ENCODE peak calls at places on chromosomes 3 and 15, in six cellular contexts. Y is GM06990; P is stimulated activated naive CD4-positive, alpha-beta T cell; Q is fibroblast of pulmonary artery; Z is bronchial epithelial cell; C is NCI-H146. S is an unnamed sample.

GRCh38 chr3:38554127-38554827 is 58.1 kb downstream of the EXOG start:
- DNase-seq in Z (no peak), P (no peak), C (no peak), Y (no peak), Q (no peak), S (no peak)

GRCh38 chr15:88036154-88036839 is 220.2 kb downstream of the NTRK3 start:
- DNase-seq in Y (no peak), Z (no peak), Q (no peak), P (no peak), C (no peak), S (no peak)

GRCh38 chr3:13316603-13317002 is 103.5 kb downstream of the NUP210 start:
- DNase-seq in Y (no peak), P (no peak), Z (no peak), Q (no peak), C (no peak), S (no peak)

GRCh38 chr15:42159381-42160015 is 3.1 kb upstream of the PLA2G4F start:
- DNase-seq in Y (no peak), C (no peak), Q (no peak), Z (no peak), P (no peak), S (no peak)

GRCh38 chr15:28118083-28118482 is 19.0 kb upstream of the OCA2 start:
- DNase-seq in Z (no peak), Y (no peak), Q (no peak), C (no peak), P (no peak), S (no peak)

GRCh38 chr3:128100638-128101037 is 23.0 kb downstream of the RUVBL1 start:
- DNase-seq in P (no peak), C (no peak), Z (no peak), Y (no peak), Q (no peak), S (no peak)

GRCh38 chr15:51736069-51736468 is 1.4 kb downstream of the LYSMD2 start:
- DNase-seq in C (no peak), Q (no peak), Y (peak), P (no peak), Z (peak), S (peak)

GRCh38 chr3:116757310-116757709 is 47.7 kb downstream of the TUSC7 start:
- DNase-seq in C (no peak), P (no peak), Q (no peak), Z (no peak), Y (no peak), S (no peak)

GRCh38 chr3:29665688-29666087 is 384.8 kb downstream of the RBMS3 start:
- DNase-seq in P (no peak), Z (no peak), Q (no peak), C (no peak), Y (no peak), S (no peak)

GRCh38 chr3:161423911-161424522 is 52.7 kb upstream of the SPTSSB start:
- DNase-seq in P (no peak), Y (no peak), Q (peak), C (peak), Z (peak), S (no peak)

GRCh38 chr3:52810923-52811322 is 16.3 kb downstream of the ITIH3 start:
- DNase-seq in P (no peak), Z (no peak), C (no peak), Q (no peak), Y (no peak), S (no peak)

GRCh38 chr3:77039606-77040553 is at the start of gene ROBO2:
- DNase-seq in Y (no peak), Z (peak), P (no peak), C (peak), Q (peak), S (no peak)

GRCh38 chr3:175260145-175260794 is 401.1 kb downstream of the NAALADL2 start:
- DNase-seq in P (no peak), Y (no peak), Z (peak), Q (peak), C (no peak), S (no peak)

GRCh38 chr3:131543714-131544113 is 40.9 kb upstream of the MRPL3 start:
- DNase-seq in Z (peak), Q (peak), Y (no peak), C (no peak), P (no peak), S (peak)

GRCh38 chr3:186842426-186843038 is at the start of gene ADIPOQ:
- DNase-seq in P (no peak), Z (no peak), Y (no peak), Q (no peak), C (no peak), S (no peak)

GRCh38 chr3:22587446-22587845 is 615.7 kb upstream of the UBE2E2 start:
- DNase-seq in Y (no peak), Z (no peak), P (no peak), C (no peak), Q (no peak), S (no peak)